ENCODE peak calls at places on chromosomes 1 and 21, in eight cellular contexts. One of them, this sample, is unnamed. For H3K27me3, the result is how much of the 10 kb centered on the place peaks cover.

GRCh38 chr1:94514095-94514727 is 27.3 kb downstream of the F3 start:
- DNase-seq in GM12878: no peak
- DNase-seq in HepG2: peak
- DNase-seq in HL-60: no peak
- DNase-seq in SK-N-SH: peak
- DNase-seq in K562: no peak
- DNase-seq in HCT116: peak
- DNase-seq in GM23338: peak
- DNase-seq in this sample: peak

GRCh38 chr21:45257673-45258341 is 29.9 kb downstream of the POFUT2 start:
- DNase-seq in SK-N-SH: peak
- DNase-seq in GM23338: peak
- DNase-seq in HCT116: no peak
- DNase-seq in HL-60: no peak
- DNase-seq in HepG2: no peak
- DNase-seq in GM12878: no peak
- DNase-seq in K562: no peak
- DNase-seq in this sample: no peak

GRCh38 chr1:87045757-87046422 is 131.5 kb downstream of the HS2ST1 start:
- DNase-seq in SK-N-SH: no peak
- DNase-seq in GM12878: no peak
- DNase-seq in HCT116: no peak
- DNase-seq in HepG2: no peak
- DNase-seq in K562: no peak
- DNase-seq in HL-60: no peak
- DNase-seq in GM23338: no peak
- DNase-seq in this sample: no peak

GRCh38 chr1:158286966-158287365 is 2.8 kb upstream of the CD1C start:
- DNase-seq in HCT116: no peak
- DNase-seq in HL-60: no peak
- DNase-seq in GM12878: peak
- DNase-seq in HepG2: no peak
- DNase-seq in GM23338: no peak
- DNase-seq in SK-N-SH: no peak
- DNase-seq in K562: no peak
- DNase-seq in this sample: no peak

GRCh38 chr1:71093938-71094337 is 13.1 kb upstream of the ZRANB2 start:
- DNase-seq in HL-60: no peak
- DNase-seq in GM23338: no peak
- DNase-seq in HCT116: no peak
- DNase-seq in GM12878: no peak
- DNase-seq in SK-N-SH: peak
- DNase-seq in HepG2: no peak
- DNase-seq in K562: no peak
- DNase-seq in this sample: no peak

GRCh38 chr1:110588486-110588885 is 17.7 kb downstream of the KCNA2 start:
- DNase-seq in SK-N-SH: no peak
- DNase-seq in GM23338: no peak
- DNase-seq in K562: no peak
- DNase-seq in HepG2: no peak
- DNase-seq in GM12878: no peak
- DNase-seq in HCT116: no peak
- DNase-seq in HL-60: no peak
- DNase-seq in this sample: no peak

GRCh38 chr1:21012937-21013336 is 163.8 kb downstream of the EIF4G3 start:
- DNase-seq in GM23338: no peak
- DNase-seq in SK-N-SH: peak
- DNase-seq in GM12878: no peak
- DNase-seq in K562: no peak
- DNase-seq in HL-60: no peak
- DNase-seq in HepG2: no peak
- DNase-seq in HCT116: no peak
- DNase-seq in this sample: no peak

GRCh38 chr1:153771841-153772593 is 3.2 kb upstream of the SLC27A3 start:
- DNase-seq in GM23338: peak
- DNase-seq in HL-60: no peak
- DNase-seq in HCT116: no peak
- DNase-seq in SK-N-SH: peak
- DNase-seq in K562: peak
- DNase-seq in GM12878: no peak
- DNase-seq in HepG2: no peak
- DNase-seq in this sample: no peak

GRCh38 chr1:198298653-198299052 is 141.9 kb downstream of the NEK7 start:
- DNase-seq in HepG2: no peak
- DNase-seq in GM12878: no peak
- DNase-seq in GM23338: peak
- DNase-seq in K562: peak
- DNase-seq in SK-N-SH: peak
- DNase-seq in HCT116: no peak
- DNase-seq in HL-60: no peak
- DNase-seq in this sample: no peak

GRCh38 chr1:19068639-19069276 is 112.3 kb upstream of the IFFO2 start:
- DNase-seq in K562: peak
- DNase-seq in HL-60: no peak
- DNase-seq in GM12878: no peak
- DNase-seq in HepG2: no peak
- DNase-seq in SK-N-SH: peak
- DNase-seq in HCT116: no peak
- DNase-seq in GM23338: no peak
- DNase-seq in this sample: no peak

GRCh38 chr1:44571712-44572571 is 102.3 kb downstream of the TMEM53 start:
- DNase-seq in HepG2: peak
- DNase-seq in HL-60: peak
- DNase-seq in HCT116: no peak
- DNase-seq in GM23338: peak
- DNase-seq in GM12878: no peak
- DNase-seq in K562: peak
- DNase-seq in SK-N-SH: peak
- DNase-seq in this sample: no peak

GRCh38 chr21:32335601-32336575 is 37.2 kb downstream of the MRAP start:
- DNase-seq in HL-60: no peak
- DNase-seq in GM23338: no peak
- DNase-seq in SK-N-SH: no peak
- DNase-seq in GM12878: no peak
- DNase-seq in HCT116: no peak
- DNase-seq in HepG2: no peak
- DNase-seq in K562: no peak
- DNase-seq in this sample: no peak

GRCh38 chr21:36928960-36929359 is 37.5 kb downstream of the HLCS start:
- DNase-seq in GM12878: no peak
- DNase-seq in K562: no peak
- DNase-seq in SK-N-SH: no peak
- DNase-seq in GM23338: no peak
- DNase-seq in HL-60: no peak
- DNase-seq in HepG2: no peak
- DNase-seq in HCT116: no peak
- DNase-seq in this sample: no peak

GRCh38 chr1:231494439-231495110 is 33.9 kb upstream of the TSNAX start:
- DNase-seq in HepG2: no peak
- DNase-seq in HCT116: no peak
- DNase-seq in GM23338: no peak
- DNase-seq in SK-N-SH: no peak
- DNase-seq in K562: no peak
- DNase-seq in GM12878: no peak
- DNase-seq in HL-60: no peak
- DNase-seq in this sample: no peak

DNA sequence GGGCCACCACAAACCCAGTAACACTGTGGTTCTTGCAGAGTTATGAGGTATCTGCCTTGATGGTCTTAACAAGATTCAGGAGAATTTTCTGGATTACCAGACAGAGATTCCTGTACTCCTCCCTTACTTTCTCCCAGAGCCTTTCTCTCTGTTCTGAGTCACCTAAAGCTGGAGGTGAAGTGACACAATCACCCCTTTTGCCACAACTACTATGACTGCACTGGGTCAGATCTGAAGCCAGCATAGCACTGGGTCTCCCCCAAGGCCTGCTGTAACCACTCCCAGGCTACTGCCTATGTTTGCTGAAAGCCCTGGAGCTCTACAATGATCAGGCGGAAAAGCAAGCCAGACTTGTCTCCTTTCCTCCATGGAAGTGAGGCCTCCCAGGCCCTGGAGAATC is 156.7 kb upstream of the NEGR1 start:
- DNase-seq in HCT116: no peak
- DNase-seq in K562: no peak
- DNase-seq in HL-60: no peak
- DNase-seq in GM23338: no peak
- DNase-seq in SK-N-SH: no peak
- DNase-seq in GM12878: no peak
- DNase-seq in HepG2: no peak
- DNase-seq in this sample: no peak
- TF ChIP-seq REST in HCT116: no peak
- TF ChIP-seq REST in K562: no peak
- TF ChIP-seq REST in HL-60: no peak
- TF ChIP-seq REST in GM23338: no peak
- TF ChIP-seq REST in SK-N-SH: no peak
- TF ChIP-seq REST in GM12878: no peak
- TF ChIP-seq REST in HepG2: no peak
- TF ChIP-seq REST in this sample: no peak

DNA sequence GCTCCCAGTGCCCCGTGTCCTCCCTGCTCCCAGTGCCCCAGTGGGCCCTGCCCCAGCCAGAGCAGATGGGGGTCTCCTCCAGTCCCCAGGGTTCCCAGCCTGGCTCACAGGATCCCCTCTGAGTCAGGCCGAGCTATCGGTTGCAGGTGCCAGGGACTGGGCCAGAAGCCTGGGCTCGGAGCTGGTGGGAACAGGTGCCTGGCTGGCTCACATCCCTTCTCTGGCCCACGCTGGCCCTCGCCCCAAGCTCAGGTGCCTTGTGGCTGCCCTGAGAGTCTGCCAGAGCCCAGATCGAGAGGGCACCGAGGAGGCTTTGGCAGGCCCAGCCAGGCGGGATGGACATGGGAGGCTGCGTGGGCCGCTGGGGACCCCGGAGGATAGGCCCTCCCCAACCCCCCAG is 18.9 kb downstream of the PLCH2 start:
- DNase-seq in K562: no peak
- DNase-seq in HL-60: no peak
- DNase-seq in GM23338: no peak
- DNase-seq in SK-N-SH: no peak
- DNase-seq in HCT116: no peak
- DNase-seq in GM12878: no peak
- DNase-seq in HepG2: no peak
- DNase-seq in this sample: no peak
- H3K27me3 ChIP-seq in K562: half or more
- H3K27me3 ChIP-seq in HL-60: under half
- H3K27me3 ChIP-seq in GM23338: under half
- H3K27me3 ChIP-seq in SK-N-SH: under half
- H3K27me3 ChIP-seq in HCT116: under half
- H3K27me3 ChIP-seq in GM12878: under half
- H3K27me3 ChIP-seq in HepG2: half or more
- H3K27me3 ChIP-seq in this sample: under half

GRCh38 chr1:17895986-17896385 is 140.9 kb downstream of the ACTL8 start:
- DNase-seq in HepG2: no peak
- DNase-seq in HCT116: no peak
- DNase-seq in K562: no peak
- DNase-seq in SK-N-SH: no peak
- DNase-seq in GM23338: no peak
- DNase-seq in GM12878: no peak
- DNase-seq in HL-60: no peak
- DNase-seq in this sample: no peak
- TF ChIP-seq POLR2AphosphoS5 in HepG2: no peak
- TF ChIP-seq POLR2AphosphoS5 in HCT116: no peak
- TF ChIP-seq POLR2AphosphoS5 in K562: no peak
- TF ChIP-seq POLR2AphosphoS5 in SK-N-SH: no peak
- TF ChIP-seq POLR2AphosphoS5 in GM23338: no peak
- TF ChIP-seq POLR2AphosphoS5 in GM12878: no peak
- TF ChIP-seq POLR2AphosphoS5 in HL-60: no peak
- TF ChIP-seq POLR2AphosphoS5 in this sample: no peak

GRCh38 chr1:212341090-212341489 is 55.9 kb downstream of the PPP2R5A start:
- DNase-seq in K562: no peak
- DNase-seq in HepG2: no peak
- DNase-seq in GM23338: no peak
- DNase-seq in SK-N-SH: no peak
- DNase-seq in HL-60: no peak
- DNase-seq in GM12878: no peak
- DNase-seq in HCT116: no peak
- DNase-seq in this sample: no peak
- TF ChIP-seq REST in K562: no peak
- TF ChIP-seq REST in HepG2: no peak
- TF ChIP-seq REST in GM23338: no peak
- TF ChIP-seq REST in SK-N-SH: no peak
- TF ChIP-seq REST in HL-60: no peak
- TF ChIP-seq REST in GM12878: no peak
- TF ChIP-seq REST in HCT116: no peak
- TF ChIP-seq REST in this sample: no peak

This sample was measured in Panc1.